ENCODE peak calls at places on chromosome 22, in six cellular contexts. One of them, this sample, is unnamed.

GRCh38 chr22:24516301-24516737 is 21.2 kb downstream of the UPB1 start:
- DNase-seq in iPS-NIHi11: peak
- DNase-seq in activated T-cell treated with anti-CD3 and anti-CD28 coated beads for 48 hours: no peak
- DNase-seq in NCI-H1048: no peak
- DNase-seq in erythroblast: peak
- DNase-seq in T-helper 2 cell: no peak
- DNase-seq in this sample: no peak

GRCh38 chr22:35452810-35453743 is 53.1 kb downstream of the MCM5 start:
- DNase-seq in iPS-NIHi11: no peak
- DNase-seq in activated T-cell treated with anti-CD3 and anti-CD28 coated beads for 48 hours: no peak
- DNase-seq in NCI-H1048: no peak
- DNase-seq in erythroblast: no peak
- DNase-seq in T-helper 2 cell: no peak
- DNase-seq in this sample: no peak

GRCh38 chr22:18076060-18076497 is 1.7 kb upstream of the PEX26 start:
- DNase-seq in iPS-NIHi11: peak
- DNase-seq in activated T-cell treated with anti-CD3 and anti-CD28 coated beads for 48 hours: no peak
- DNase-seq in NCI-H1048: peak
- DNase-seq in erythroblast: peak
- DNase-seq in T-helper 2 cell: peak
- DNase-seq in this sample: peak

GRCh38 chr22:36763576-36763975 is 12.3 kb downstream of the IFT27 start:
- DNase-seq in iPS-NIHi11: no peak
- DNase-seq in activated T-cell treated with anti-CD3 and anti-CD28 coated beads for 48 hours: no peak
- DNase-seq in NCI-H1048: no peak
- DNase-seq in erythroblast: no peak
- DNase-seq in T-helper 2 cell: no peak
- DNase-seq in this sample: no peak

GRCh38 chr22:45334068-45334467 is 24.3 kb downstream of the FAM118A start:
- DNase-seq in iPS-NIHi11: no peak
- DNase-seq in activated T-cell treated with anti-CD3 and anti-CD28 coated beads for 48 hours: no peak
- DNase-seq in NCI-H1048: no peak
- DNase-seq in erythroblast: no peak
- DNase-seq in T-helper 2 cell: peak
- DNase-seq in this sample: no peak

GRCh38 chr22:43515902-43516301 is 104.1 kb downstream of the MPPED1 start:
- DNase-seq in iPS-NIHi11: peak
- DNase-seq in activated T-cell treated with anti-CD3 and anti-CD28 coated beads for 48 hours: no peak
- DNase-seq in NCI-H1048: no peak
- DNase-seq in erythroblast: no peak
- DNase-seq in T-helper 2 cell: no peak
- DNase-seq in this sample: no peak

GRCh38 chr22:24128024-24128423 is 53.3 kb upstream of the SUSD2 start:
- DNase-seq in iPS-NIHi11: no peak
- DNase-seq in activated T-cell treated with anti-CD3 and anti-CD28 coated beads for 48 hours: no peak
- DNase-seq in NCI-H1048: no peak
- DNase-seq in erythroblast: no peak
- DNase-seq in T-helper 2 cell: no peak
- DNase-seq in this sample: no peak

GRCh38 chr22:41458161-41458728 is 10.2 kb downstream of the PHF5A start:
- DNase-seq in iPS-NIHi11: no peak
- DNase-seq in activated T-cell treated with anti-CD3 and anti-CD28 coated beads for 48 hours: no peak
- DNase-seq in NCI-H1048: no peak
- DNase-seq in erythroblast: no peak
- DNase-seq in T-helper 2 cell: no peak
- DNase-seq in this sample: no peak

GRCh38 chr22:31102441-31103081 is 4.8 kb downstream of the SELENOM start:
- DNase-seq in iPS-NIHi11: no peak
- DNase-seq in activated T-cell treated with anti-CD3 and anti-CD28 coated beads for 48 hours: no peak
- DNase-seq in NCI-H1048: no peak
- DNase-seq in erythroblast: peak
- DNase-seq in T-helper 2 cell: no peak
- DNase-seq in this sample: no peak

GRCh38 chr22:35109613-35110012 is 43.7 kb downstream of the ISX start:
- DNase-seq in iPS-NIHi11: no peak
- DNase-seq in activated T-cell treated with anti-CD3 and anti-CD28 coated beads for 48 hours: no peak
- DNase-seq in NCI-H1048: no peak
- DNase-seq in erythroblast: no peak
- DNase-seq in T-helper 2 cell: no peak
- DNase-seq in this sample: no peak

GRCh38 chr22:20113551-20114310 is 2.2 kb upstream of the RANBP1 start:
- DNase-seq in iPS-NIHi11: no peak
- DNase-seq in activated T-cell treated with anti-CD3 and anti-CD28 coated beads for 48 hours: no peak
- DNase-seq in NCI-H1048: no peak
- DNase-seq in erythroblast: no peak
- DNase-seq in T-helper 2 cell: no peak
- DNase-seq in this sample: no peak

GRCh38 chr22:19174106-19175025 is 4.2 kb downstream of the SLC25A1 start:
- DNase-seq in iPS-NIHi11: no peak
- DNase-seq in activated T-cell treated with anti-CD3 and anti-CD28 coated beads for 48 hours: no peak
- DNase-seq in NCI-H1048: no peak
- DNase-seq in erythroblast: no peak
- DNase-seq in T-helper 2 cell: no peak
- DNase-seq in this sample: peak

GRCh38 chr22:30127749-30128166 is 47.5 kb downstream of the HORMAD2 start:
- DNase-seq in iPS-NIHi11: no peak
- DNase-seq in activated T-cell treated with anti-CD3 and anti-CD28 coated beads for 48 hours: no peak
- DNase-seq in NCI-H1048: no peak
- DNase-seq in erythroblast: no peak
- DNase-seq in T-helper 2 cell: no peak
- DNase-seq in this sample: no peak

GRCh38 chr22:38735465-38736256 is 20.1 kb downstream of the SUN2 start:
- DNase-seq in iPS-NIHi11: no peak
- DNase-seq in activated T-cell treated with anti-CD3 and anti-CD28 coated beads for 48 hours: no peak
- DNase-seq in NCI-H1048: no peak
- DNase-seq in erythroblast: no peak
- DNase-seq in T-helper 2 cell: no peak
- DNase-seq in this sample: no peak

GRCh38 chr22:21455334-21456089 is 11.7 kb upstream of the TMEM191C start:
- DNase-seq in iPS-NIHi11: no peak
- DNase-seq in activated T-cell treated with anti-CD3 and anti-CD28 coated beads for 48 hours: no peak
- DNase-seq in NCI-H1048: no peak
- DNase-seq in erythroblast: no peak
- DNase-seq in T-helper 2 cell: no peak
- DNase-seq in this sample: peak

GRCh38 chr22:45136594-45136993 is 27.1 kb upstream of the NUP50 start:
- DNase-seq in iPS-NIHi11: no peak
- DNase-seq in activated T-cell treated with anti-CD3 and anti-CD28 coated beads for 48 hours: no peak
- DNase-seq in NCI-H1048: no peak
- DNase-seq in erythroblast: no peak
- DNase-seq in T-helper 2 cell: peak
- DNase-seq in this sample: no peak

GRCh38 chr22:24601217-24602104 is 1.5 kb upstream of the GGT1 start:
- DNase-seq in iPS-NIHi11: no peak
- DNase-seq in activated T-cell treated with anti-CD3 and anti-CD28 coated beads for 48 hours: no peak
- DNase-seq in NCI-H1048: no peak
- DNase-seq in erythroblast: peak
- DNase-seq in T-helper 2 cell: peak
- DNase-seq in this sample: no peak

GRCh38 chr22:40235418-40235817 is 57.7 kb downstream of the TNRC6B start:
- DNase-seq in iPS-NIHi11: no peak
- DNase-seq in activated T-cell treated with anti-CD3 and anti-CD28 coated beads for 48 hours: no peak
- DNase-seq in NCI-H1048: no peak
- DNase-seq in erythroblast: no peak
- DNase-seq in T-helper 2 cell: no peak
- DNase-seq in this sample: no peak

GRCh38 chr22:35021166-35021565 is 44.8 kb upstream of the ISX start:
- DNase-seq in iPS-NIHi11: no peak
- DNase-seq in activated T-cell treated with anti-CD3 and anti-CD28 coated beads for 48 hours: no peak
- DNase-seq in NCI-H1048: no peak
- DNase-seq in erythroblast: no peak
- DNase-seq in T-helper 2 cell: no peak
- DNase-seq in this sample: no peak

GRCh38 chr22:29704528-29705285 is 15.1 kb upstream of the CABP7 start:
- DNase-seq in iPS-NIHi11: no peak
- DNase-seq in activated T-cell treated with anti-CD3 and anti-CD28 coated beads for 48 hours: no peak
- DNase-seq in NCI-H1048: no peak
- DNase-seq in erythroblast: no peak
- DNase-seq in T-helper 2 cell: no peak
- DNase-seq in this sample: no peak

GRCh38 chr22:47836957-47837356 is 1074.5 kb downstream of the TBC1D22A start:
- DNase-seq in iPS-NIHi11: no peak
- DNase-seq in activated T-cell treated with anti-CD3 and anti-CD28 coated beads for 48 hours: no peak
- DNase-seq in NCI-H1048: no peak
- DNase-seq in erythroblast: no peak
- DNase-seq in T-helper 2 cell: no peak
- DNase-seq in this sample: no peak

GRCh38 chr22:40271440-40271839 is 74.9 kb upstream of the ADSL start:
- DNase-seq in iPS-NIHi11: no peak
- DNase-seq in activated T-cell treated with anti-CD3 and anti-CD28 coated beads for 48 hours: no peak
- DNase-seq in NCI-H1048: no peak
- DNase-seq in erythroblast: no peak
- DNase-seq in T-helper 2 cell: no peak
- DNase-seq in this sample: no peak

GRCh38 chr22:26722159-26722558 is 64.8 kb downstream of the MIAT start:
- DNase-seq in iPS-NIHi11: no peak
- DNase-seq in activated T-cell treated with anti-CD3 and anti-CD28 coated beads for 48 hours: no peak
- DNase-seq in NCI-H1048: no peak
- DNase-seq in erythroblast: no peak
- DNase-seq in T-helper 2 cell: no peak
- DNase-seq in this sample: no peak

GRCh38 chr22:33850227-33850626 is 70.0 kb downstream of the LARGE1 start:
- DNase-seq in iPS-NIHi11: no peak
- DNase-seq in activated T-cell treated with anti-CD3 and anti-CD28 coated beads for 48 hours: no peak
- DNase-seq in NCI-H1048: no peak
- DNase-seq in erythroblast: no peak
- DNase-seq in T-helper 2 cell: no peak
- DNase-seq in this sample: no peak

GRCh38 chr22:49451070-49451840 is 376.4 kb downstream of the BRD1 start:
- DNase-seq in iPS-NIHi11: no peak
- DNase-seq in activated T-cell treated with anti-CD3 and anti-CD28 coated beads for 48 hours: no peak
- DNase-seq in NCI-H1048: no peak
- DNase-seq in erythroblast: no peak
- DNase-seq in T-helper 2 cell: no peak
- DNase-seq in this sample: no peak

GRCh38 chr22:21726650-21727049 is 8.9 kb downstream of the YPEL1 start:
- DNase-seq in iPS-NIHi11: peak
- DNase-seq in activated T-cell treated with anti-CD3 and anti-CD28 coated beads for 48 hours: no peak
- DNase-seq in NCI-H1048: no peak
- DNase-seq in erythroblast: peak
- DNase-seq in T-helper 2 cell: peak
- DNase-seq in this sample: no peak

GRCh38 chr22:17951315-17951714 is 73.0 kb downstream of the MICAL3 start:
- DNase-seq in iPS-NIHi11: no peak
- DNase-seq in activated T-cell treated with anti-CD3 and anti-CD28 coated beads for 48 hours: no peak
- DNase-seq in NCI-H1048: no peak
- DNase-seq in erythroblast: no peak
- DNase-seq in T-helper 2 cell: no peak
- DNase-seq in this sample: no peak

GRCh38 chr22:35506259-35506570 is 34.4 kb upstream of the RASD2 start:
- DNase-seq in iPS-NIHi11: no peak
- DNase-seq in activated T-cell treated with anti-CD3 and anti-CD28 coated beads for 48 hours: no peak
- DNase-seq in NCI-H1048: peak
- DNase-seq in erythroblast: no peak
- DNase-seq in T-helper 2 cell: no peak
- DNase-seq in this sample: no peak

GRCh38 chr22:27420817-27421361 is 380.7 kb downstream of the MN1 start:
- DNase-seq in iPS-NIHi11: no peak
- DNase-seq in activated T-cell treated with anti-CD3 and anti-CD28 coated beads for 48 hours: no peak
- DNase-seq in NCI-H1048: no peak
- DNase-seq in erythroblast: no peak
- DNase-seq in T-helper 2 cell: no peak
- DNase-seq in this sample: no peak

GRCh38 chr22:25814685-25815084 is 72.7 kb downstream of the MYO18B start:
- DNase-seq in iPS-NIHi11: no peak
- DNase-seq in activated T-cell treated with anti-CD3 and anti-CD28 coated beads for 48 hours: no peak
- DNase-seq in NCI-H1048: no peak
- DNase-seq in erythroblast: no peak
- DNase-seq in T-helper 2 cell: no peak
- DNase-seq in this sample: no peak

GRCh38 chr22:19177164-19178064 is 1.1 kb downstream of the SLC25A1 start:
- DNase-seq in iPS-NIHi11: no peak
- DNase-seq in activated T-cell treated with anti-CD3 and anti-CD28 coated beads for 48 hours: no peak
- DNase-seq in NCI-H1048: no peak
- DNase-seq in erythroblast: no peak
- DNase-seq in T-helper 2 cell: no peak
- DNase-seq in this sample: no peak

GRCh38 chr22:46354176-46354992 is 18.9 kb downstream of the TRMU start:
- DNase-seq in iPS-NIHi11: no peak
- DNase-seq in activated T-cell treated with anti-CD3 and anti-CD28 coated beads for 48 hours: no peak
- DNase-seq in NCI-H1048: no peak
- DNase-seq in erythroblast: no peak
- DNase-seq in T-helper 2 cell: no peak
- DNase-seq in this sample: no peak

GRCh38 chr22:24728790-24729637 is 45.5 kb downstream of the PIWIL3 start:
- DNase-seq in iPS-NIHi11: no peak
- DNase-seq in activated T-cell treated with anti-CD3 and anti-CD28 coated beads for 48 hours: no peak
- DNase-seq in NCI-H1048: no peak
- DNase-seq in erythroblast: peak
- DNase-seq in T-helper 2 cell: no peak
- DNase-seq in this sample: no peak

GRCh38 chr22:24768537-24769374 is 5.8 kb downstream of the PIWIL3 start:
- DNase-seq in iPS-NIHi11: peak
- DNase-seq in activated T-cell treated with anti-CD3 and anti-CD28 coated beads for 48 hours: peak
- DNase-seq in NCI-H1048: peak
- DNase-seq in erythroblast: peak
- DNase-seq in T-helper 2 cell: peak
- DNase-seq in this sample: peak

GRCh38 chr22:30701872-30702271 is 7.2 kb downstream of the OSBP2 start:
- DNase-seq in iPS-NIHi11: no peak
- DNase-seq in activated T-cell treated with anti-CD3 and anti-CD28 coated beads for 48 hours: no peak
- DNase-seq in NCI-H1048: no peak
- DNase-seq in erythroblast: no peak
- DNase-seq in T-helper 2 cell: no peak
- DNase-seq in this sample: no peak

GRCh38 chr22:38191746-38192474 is 9.9 kb upstream of the MAFF start:
- DNase-seq in iPS-NIHi11: no peak
- DNase-seq in activated T-cell treated with anti-CD3 and anti-CD28 coated beads for 48 hours: no peak
- DNase-seq in NCI-H1048: no peak
- DNase-seq in erythroblast: no peak
- DNase-seq in T-helper 2 cell: no peak
- DNase-seq in this sample: no peak

GRCh38 chr22:11360632-11361031 is 4167.4 kb upstream of the OR11H1 start:
- DNase-seq in iPS-NIHi11: no peak
- DNase-seq in activated T-cell treated with anti-CD3 and anti-CD28 coated beads for 48 hours: no peak
- DNase-seq in NCI-H1048: no peak
- DNase-seq in erythroblast: no peak
- DNase-seq in T-helper 2 cell: no peak
- DNase-seq in this sample: no peak

GRCh38 chr22:38176170-38176741 is 5.4 kb downstream of the PLA2G6 start:
- DNase-seq in iPS-NIHi11: no peak
- DNase-seq in activated T-cell treated with anti-CD3 and anti-CD28 coated beads for 48 hours: no peak
- DNase-seq in NCI-H1048: no peak
- DNase-seq in erythroblast: no peak
- DNase-seq in T-helper 2 cell: peak
- DNase-seq in this sample: no peak

GRCh38 chr22:36544107-36544620 is 15.2 kb upstream of the EIF3D start:
- DNase-seq in iPS-NIHi11: no peak
- DNase-seq in activated T-cell treated with anti-CD3 and anti-CD28 coated beads for 48 hours: no peak
- DNase-seq in NCI-H1048: no peak
- DNase-seq in erythroblast: no peak
- DNase-seq in T-helper 2 cell: no peak
- DNase-seq in this sample: no peak

This sample was measured in memory B cell.